ENCODE peak calls at places on chromosomes 6 and 20, in five cellular contexts. P is left ventricle myocardium inferior, N is upper lobe of right lung, I is lower leg skin, E is kidney. U is an unnamed sample.
A peak's percentile ranks its signal among the peaks of the same experiment; 100 is the strongest.

GRCh38 chr6:40715501-40716403 is 128.6 kb upstream of the LRFN2 start:
- DNase-seq in N (no peak), I (no peak), E (no peak), P (peak; percentile 21), U (no peak)

GRCh38 chr20:34581341-34582189 is 23.0 kb downstream of the MAP1LC3A start:
- DNase-seq in I (no peak), P (peak; percentile 42), N (no peak), E (no peak), U (no peak)

GRCh38 chr6:153625089-153625488 is 414.0 kb upstream of the OPRM1 start:
- DNase-seq in P (no peak), E (no peak), N (no peak), I (no peak), U (no peak)

GRCh38 chr6:63923139-63923739 is 287.6 kb downstream of the PHF3 start:
- DNase-seq in I (no peak), E (no peak), P (no peak), N (no peak), U (peak; percentile 55)

GRCh38 chr6:42756713-42757112 is 10.8 kb upstream of the TBCC start:
- DNase-seq in E (no peak), P (no peak), N (no peak), I (no peak), U (no peak)

GRCh38 chr6:130293800-130294199 is 71.0 kb upstream of the SAMD3 start:
- DNase-seq in P (no peak), N (no peak), E (no peak), I (no peak), U (peak; percentile 70)

GRCh38 chr20:33914871-33915270 is 78.8 kb upstream of the RALY start:
- DNase-seq in E (no peak), I (no peak), P (no peak), N (no peak), U (peak; percentile 70)

GRCh38 chr6:163147988-163148387 is 266.5 kb upstream of the QKI start:
- DNase-seq in I (no peak), N (no peak), P (no peak), E (no peak), U (no peak)

GRCh38 chr6:116531675-116532570 is 13.6 kb downstream of the TRAPPC3L start:
- DNase-seq in P (peak; percentile 26), N (no peak), E (no peak), I (peak; percentile 45), U (peak; percentile 69)

GRCh38 chr6:74068945-74069570 is 373.1 kb downstream of the CD109 start:
- DNase-seq in P (no peak), I (no peak), N (no peak), E (no peak), U (peak; percentile 30)

GRCh38 chr6:2862712-2863174 is 21.1 kb upstream of the SERPINB1 start:
- DNase-seq in E (no peak), N (no peak), P (no peak), I (no peak), U (no peak)

GRCh38 chr6:134666174-134666573 is 283.7 kb downstream of the ALDH8A1 start:
- DNase-seq in N (no peak), I (no peak), P (no peak), E (no peak), U (no peak)

GRCh38 chr6:81938014-81938761 is 185.7 kb upstream of the TENT5A start:
- DNase-seq in P (no peak), E (no peak), I (no peak), N (no peak), U (peak; percentile 99)

GRCh38 chr6:79040083-79040482 is 38.0 kb downstream of the PHIP start:
- DNase-seq in P (no peak), I (no peak), N (no peak), E (no peak), U (no peak)

GRCh38 chr6:52376763-52377162 is 14.8 kb downstream of the PAQR8 start:
- DNase-seq in E (no peak), N (no peak), I (no peak), P (no peak), U (no peak)

GRCh38 chr6:47094351-47094925 is 52.3 kb upstream of the ADGRF1 start:
- DNase-seq in P (no peak), E (no peak), I (no peak), N (no peak), U (peak; percentile 63)

GRCh38 chr6:105326216-105326615 is 76.7 kb downstream of the PREP start:
- DNase-seq in P (no peak), E (no peak), I (peak; percentile 19), N (no peak), U (no peak)

GRCh38 chr6:44416103-44416502 is 28.6 kb downstream of the CDC5L start:
- DNase-seq in I (no peak), E (no peak), P (no peak), N (no peak), U (peak; percentile 11)

GRCh38 chr6:16334671-16335070 is 96.3 kb downstream of the GMPR start:
- DNase-seq in N (no peak), P (no peak), E (no peak), I (peak; percentile 91), U (peak; percentile 96)

DNA sequence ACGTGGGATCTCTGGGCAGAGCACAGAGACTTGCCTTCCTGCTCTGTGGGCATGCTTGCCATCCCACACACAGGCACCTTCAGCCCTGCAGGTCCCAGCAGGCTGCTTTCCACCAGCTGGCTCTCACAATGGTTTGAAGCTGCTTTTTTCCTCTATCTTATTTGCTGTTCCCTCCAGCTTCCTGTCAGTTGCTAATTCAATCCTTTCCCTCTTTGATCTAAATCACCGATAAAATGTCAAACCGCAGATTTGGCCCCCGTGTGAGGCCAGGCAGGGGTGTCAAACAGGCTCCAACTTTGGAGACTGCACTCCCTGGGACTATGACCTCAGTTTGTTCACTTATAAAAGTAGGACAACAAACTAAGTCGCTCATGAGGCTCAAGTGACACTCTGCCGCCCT is 40.6 kb upstream of the PCMTD2 start:
- DNase-seq in P (no peak), I (no peak), N (no peak), E (no peak), U (no peak)
- H3K4me3 ChIP-seq in P (no peak overlapping the region), I (no peak overlapping the region), N (no peak overlapping the region), E (no peak overlapping the region), U (no peak overlapping the region)

GRCh38 chr6:106510090-106510970 is 119.0 kb downstream of the RTN4IP1 start:
- DNase-seq in E (peak; percentile 85), I (peak; percentile 62), P (peak; percentile 36), N (peak; percentile 92), U (peak; percentile 95)
- TF ChIP-seq CTCF in E (no peak), I (no peak), P (no peak), N (no peak), U (no peak)

GRCh38 chr6:31575952-31576684 is 753 bp downstream of the TNF start:
- DNase-seq in N (no peak), P (no peak), I (no peak), E (no peak), U (no peak)
- H3K4me3 ChIP-seq in N (peak overlapping the region; percentile 48), P (peak overlapping the region; percentile 60), I (no peak overlapping the region), E (peak overlapping the region; percentile 36), U (no peak overlapping the region)

DNA sequence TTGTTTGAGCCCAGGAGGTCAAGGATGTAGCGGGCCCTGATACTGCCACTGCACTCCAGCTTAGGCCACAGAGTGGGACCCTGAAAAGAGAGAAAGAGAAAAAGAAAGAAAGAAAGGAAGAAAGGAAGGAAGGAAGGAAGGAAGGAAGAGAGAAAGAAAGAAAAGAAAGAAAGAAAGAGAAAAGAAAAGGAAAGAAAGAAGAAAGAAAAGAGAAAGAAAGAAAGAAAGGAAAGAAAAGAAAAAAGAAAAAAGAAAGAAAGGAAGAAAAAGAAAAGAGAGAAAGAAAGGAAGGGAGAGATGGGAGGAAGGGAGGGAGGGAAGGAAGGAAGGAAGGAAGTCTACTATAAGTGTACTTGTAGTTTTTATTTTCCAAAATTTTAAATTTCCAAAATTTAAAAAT is 42.2 kb upstream of the AKAP12 start:
- DNase-seq in P (no peak), N (no peak), E (no peak), I (no peak), U (no peak)
- TF ChIP-seq CTCF in P (no peak), N (no peak), E (no peak), I (no peak), U (no peak)

DNA sequence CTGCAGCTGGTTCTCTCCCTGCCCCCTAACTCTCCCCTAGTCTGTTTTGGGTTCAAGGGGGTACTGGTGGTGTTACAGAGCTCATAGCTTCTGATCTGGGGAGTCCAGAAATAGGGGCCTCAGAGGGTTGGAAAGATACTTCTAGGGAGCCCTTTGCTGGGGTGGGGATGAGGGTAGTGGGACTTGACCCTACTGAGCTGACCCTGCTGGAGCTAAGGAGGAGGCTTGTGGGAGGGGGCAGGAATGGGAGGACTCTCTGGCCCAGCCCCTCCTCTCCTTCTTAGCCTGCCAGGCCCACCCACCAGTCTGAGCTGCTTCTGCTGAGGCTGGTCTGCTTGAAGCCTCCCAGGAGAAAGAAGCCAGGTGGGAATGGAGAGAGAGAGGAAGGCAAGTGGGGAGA is at the start of gene EGFL8:
- DNase-seq in P (no peak), I (no peak), N (no peak), E (no peak), U (no peak)
- H3K4me3 ChIP-seq in P (no peak within 1 kb of the TSS), I (no peak within 1 kb of the TSS), N (no peak within 1 kb of the TSS), E (no peak within 1 kb of the TSS), U (no peak within 1 kb of the TSS)

GRCh38 chr20:32779500-32780215 is 17.5 kb downstream of the DNMT3B start:
- DNase-seq in N (no peak), I (no peak), P (no peak), E (no peak), U (no peak)
- TF ChIP-seq CTCF in N (no peak), I (no peak), P (no peak), E (no peak), U (no peak)

GRCh38 chr6:35215665-35216411 is 2.1 kb downstream of the SCUBE3 start:
- DNase-seq in N (no peak), E (no peak), P (no peak), I (no peak), U (no peak)

GRCh38 chr6:35213824-35214756 is at the start of gene SCUBE3:
- DNase-seq in E (peak; percentile 83), I (no peak), P (peak; percentile 30), N (peak; percentile 68), U (peak; percentile 50)

GRCh38 chr6:35213161-35213823 is 464 bp upstream of the SCUBE3 start:
- DNase-seq in N (no peak), P (no peak), E (no peak), I (no peak), U (no peak)

GRCh38 chr6:35216412-35216732 is 2.6 kb downstream of the SCUBE3 start:
- DNase-seq in N (no peak), E (no peak), I (no peak), P (no peak), U (no peak)

GRCh38 chr6:35214869-35215664 is 1.3 kb downstream of the SCUBE3 start:
- DNase-seq in N (no peak), E (no peak), P (no peak), I (no peak), U (no peak)
- H3K4me3 ChIP-seq in N (no peak overlapping the region), E (peak overlapping the region; percentile 21), P (peak overlapping the region; percentile 69), I (no peak overlapping the region), U (no peak overlapping the region)

DNA sequence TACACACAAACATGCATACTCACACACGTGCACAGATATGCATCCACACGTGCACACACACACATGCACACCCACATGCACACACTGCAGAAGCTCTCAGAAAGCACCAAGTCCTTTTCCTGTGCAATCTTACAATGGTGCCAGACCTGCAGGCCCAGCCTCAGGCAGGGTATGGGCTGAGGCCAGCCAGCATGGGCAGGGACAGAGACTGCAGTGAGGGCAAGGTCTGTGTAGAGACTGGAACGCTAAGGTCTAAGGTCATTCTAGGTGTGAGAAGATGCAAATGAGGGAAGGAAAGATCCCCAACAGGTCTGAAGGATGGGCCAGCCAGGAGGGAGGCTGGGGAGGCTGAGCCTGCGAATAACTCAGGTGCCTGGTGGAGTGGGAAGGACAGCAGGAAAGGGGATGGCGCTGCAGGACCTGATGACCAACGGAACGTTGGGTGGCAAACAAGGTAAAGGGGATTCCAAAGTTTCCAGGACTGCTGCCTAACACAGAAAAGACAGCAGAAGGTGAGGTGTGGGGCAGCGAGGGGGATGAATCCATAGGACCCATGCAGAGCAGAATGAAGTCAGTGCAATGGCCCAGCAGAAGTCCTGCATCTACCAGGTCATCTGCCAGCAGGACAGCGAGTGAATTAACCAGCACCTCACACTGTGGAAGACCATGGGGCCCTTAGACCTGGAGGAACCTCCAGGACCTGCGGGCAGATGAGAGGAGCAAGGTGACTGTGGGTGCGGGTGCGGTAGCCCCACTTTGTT is 67.0 kb downstream of the ABHD12 start:
- DNase-seq in P (no peak), I (no peak), N (no peak), E (peak; percentile 27), U (no peak)
- TF ChIP-seq CTCF in P (no peak), I (no peak), N (no peak), E (no peak), U (no peak)